ENCODE peak calls at places on chromosomes 5 and 9, in ten cellular contexts. W is transverse colon, I is GM12878, J is stomach, D is SK-N-SH, U is GM23338, F is sigmoid colon, E is breast epithelium, M is HepG2, X is K562. H is an unnamed sample.

GRCh38 chr5:78756853-78757252 is 108.3 kb upstream of the LHFPL2 start:
- DNase-seq in J (no peak), U (no peak), E (no peak), X (no peak), W (no peak), F (no peak), M (no peak), I (no peak), D (no peak), H (no peak)

GRCh38 chr5:167688731-167689130 is 602.7 kb upstream of the WWC1 start:
- DNase-seq in E (no peak), F (no peak), U (no peak), X (no peak), J (no peak), W (no peak), I (no peak), M (no peak), D (no peak), H (no peak)

GRCh38 chr5:100539519-100539918 is 4.3 kb downstream of the FAM174A start:
- DNase-seq in F (no peak), U (no peak), M (no peak), I (no peak), J (no peak), D (no peak), X (no peak), E (no peak), W (no peak), H (no peak)

GRCh38 chr9:75941066-75941465 is 50.6 kb downstream of the PCSK5 start:
- DNase-seq in F (no peak), W (peak), E (peak), D (no peak), X (no peak), J (no peak), M (no peak), U (no peak), I (no peak), H (no peak)

GRCh38 chr9:122236681-122237080 is 7.9 kb upstream of the LHX6 start:
- DNase-seq in E (no peak), F (no peak), I (no peak), U (no peak), M (no peak), D (no peak), J (no peak), X (no peak), W (no peak), H (no peak)

GRCh38 chr5:148776780-148777179 is 49.6 kb upstream of the ADRB2 start:
- DNase-seq in J (peak), E (peak), I (no peak), F (no peak), M (no peak), U (no peak), X (no peak), W (no peak), D (no peak), H (no peak)

GRCh38 chr9:71928376-71928775 is 16.9 kb downstream of the C9orf85 start:
- DNase-seq in I (no peak), X (no peak), J (no peak), F (no peak), M (no peak), W (no peak), D (no peak), E (no peak), U (no peak), H (no peak)

GRCh38 chr9:68825755-68826500 is 120.9 kb downstream of the PIP5K1B start:
- DNase-seq in F (no peak), E (no peak), M (no peak), D (no peak), J (peak), I (no peak), W (no peak), X (no peak), U (peak), H (no peak)

GRCh38 chr9:135165756-135166519 is 78.5 kb downstream of the OLFM1 start:
- DNase-seq in I (no peak), W (no peak), D (no peak), E (no peak), X (no peak), M (no peak), F (no peak), U (no peak), J (no peak), H (no peak)

GRCh38 chr5:140806834-140807775 is at the start of gene PCDHA4:
- DNase-seq in W (peak), D (peak), U (peak), F (no peak), I (no peak), E (no peak), J (no peak), X (peak), M (peak), H (no peak)

GRCh38 chr9:99660191-99660636 is 161.5 kb upstream of the NR4A3 start:
- DNase-seq in X (no peak), J (no peak), I (peak), U (no peak), D (no peak), F (no peak), E (no peak), W (no peak), M (no peak), H (no peak)

GRCh38 chr9:107175826-107176500 is 107.1 kb upstream of the RAD23B start:
- DNase-seq in F (no peak), X (no peak), U (peak), J (no peak), W (no peak), E (no peak), M (no peak), I (no peak), D (no peak), H (no peak)

GRCh38 chr5:62343428-62343827 is 37.4 kb downstream of the KIF2A start:
- DNase-seq in J (no peak), M (no peak), U (no peak), F (no peak), I (no peak), W (no peak), X (peak), D (no peak), E (no peak), H (no peak)

GRCh38 chr5:96669919-96670318 is 7.7 kb downstream of the CAST start:
- DNase-seq in J (no peak), X (no peak), D (no peak), M (no peak), W (no peak), I (no peak), U (no peak), F (no peak), E (no peak), H (no peak)

GRCh38 chr9:76796296-76796695 is 32.1 kb downstream of the PCA3 start:
- DNase-seq in I (no peak), D (no peak), X (no peak), E (no peak), U (no peak), M (no peak), J (no peak), W (no peak), F (no peak), H (no peak)

GRCh38 chr5:170313344-170313743 is 15.8 kb upstream of the LCP2 start:
- DNase-seq in U (no peak), W (no peak), I (no peak), M (no peak), E (no peak), J (no peak), F (no peak), X (peak), D (no peak), H (no peak)

GRCh38 chr9:88387035-88387732 is 1.1 kb upstream of the SPIN1 start:
- DNase-seq in X (peak), D (no peak), U (no peak), F (peak), I (no peak), W (peak), M (peak), J (peak), E (no peak), H (no peak)

GRCh38 chr5:125484272-125485002 is 738.0 kb upstream of the ZNF608 start:
- DNase-seq in F (peak), E (peak), M (no peak), W (peak), D (peak), X (no peak), I (no peak), U (no peak), J (peak), H (peak)

GRCh38 chr5:179307931-179308471 is 37.3 kb downstream of the ADAMTS2 start:
- DNase-seq in D (no peak), I (no peak), U (no peak), W (no peak), F (peak), J (no peak), M (no peak), E (no peak), X (no peak), H (no peak)

GRCh38 chr5:73899055-73899454 is 273.1 kb downstream of the ARHGEF28 start:
- DNase-seq in D (peak), M (no peak), I (peak), U (no peak), F (no peak), W (no peak), J (no peak), X (no peak), E (no peak), H (no peak)

GRCh38 chr5:37717613-37718431 is 122.0 kb downstream of the GDNF start:
- DNase-seq in X (peak), W (peak), D (peak), E (peak), J (peak), F (peak), I (no peak), M (peak), U (no peak), H (peak)

DNA sequence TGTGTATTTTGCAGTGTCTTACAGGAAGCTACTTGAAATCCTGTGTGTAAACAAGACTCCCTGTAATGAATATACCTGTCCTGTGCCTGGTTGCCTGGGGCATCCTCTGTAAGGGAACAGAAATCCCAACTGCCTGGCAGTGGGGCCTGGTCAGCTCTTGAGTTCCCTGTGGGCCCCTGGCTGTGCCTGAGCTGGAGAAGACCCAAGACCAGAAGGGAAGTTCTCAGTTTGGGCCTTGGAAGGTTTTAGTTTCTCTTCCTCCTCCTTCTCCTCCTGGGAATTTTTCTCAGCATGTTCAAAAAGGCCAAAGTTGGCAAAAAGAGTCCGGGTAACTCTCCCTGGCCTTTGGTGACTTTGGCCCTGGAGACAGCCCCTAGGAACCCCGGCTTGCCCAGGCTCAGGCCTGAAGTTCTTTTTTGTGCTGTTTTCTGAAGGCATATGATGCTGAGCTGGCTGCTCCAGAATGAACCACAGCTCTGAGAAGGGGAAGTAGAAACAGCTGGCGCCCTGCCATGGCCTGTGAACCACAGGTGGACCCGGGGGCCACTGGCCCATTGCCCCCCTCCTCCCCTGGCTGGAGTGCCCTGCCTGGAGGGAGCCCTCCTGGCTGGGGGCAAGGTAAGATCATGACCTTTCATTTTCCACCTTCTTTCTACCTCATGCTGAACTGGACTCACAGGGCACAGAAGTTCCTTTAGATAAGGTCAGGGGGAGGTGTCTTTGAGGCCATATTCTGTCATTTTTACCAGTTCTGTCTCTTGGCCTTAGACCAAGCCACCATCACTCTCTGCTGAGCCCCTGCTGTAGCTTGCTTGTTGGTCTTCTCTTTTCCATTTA is 5.8 kb downstream of the TMEM268 start:
- DNase-seq in E (peak), X (peak), D (no peak), U (no peak), J (peak), I (peak), M (no peak), W (peak), F (peak), H (no peak)
- TF ChIP-seq POLR2AphosphoS5 in E (no peak), X (peak), D (no peak), U (no peak), J (no peak), I (no peak), M (no peak), W (no peak), F (no peak), H (no peak)

GRCh38 chr9:128703616-128704355 is 1.5 kb downstream of the PKN3 start:
- DNase-seq in E (no peak), X (peak), W (no peak), D (peak), U (no peak), F (peak), M (no peak), I (no peak), J (peak), H (no peak)
- H3K4me3 ChIP-seq in E (peak), X (peak), W (peak), D (peak), U (peak), F (peak), M (peak), I (no peak), J (peak), H (peak)

GRCh38 chr9:96782241-96782640 is 4.4 kb upstream of the ZNF510 start:
- DNase-seq in I (peak), U (no peak), F (no peak), D (no peak), M (no peak), X (no peak), W (no peak), E (no peak), J (no peak), H (no peak)
- H3K27ac ChIP-seq in I (no peak), U (no peak), F (no peak), D (no peak), M (no peak), X (no peak), W (no peak), E (no peak), J (no peak), H (no peak)

GRCh38 chr5:32916648-32917047 is 205.5 kb downstream of the NPR3 start:
- DNase-seq in E (no peak), D (no peak), U (peak), M (peak), X (peak), J (no peak), W (no peak), I (no peak), F (no peak), H (peak)
- TF ChIP-seq POLR2AphosphoS5 in E (no peak), D (no peak), U (no peak), M (no peak), X (no peak), J (no peak), W (no peak), I (no peak), F (no peak), H (no peak)

DNA sequence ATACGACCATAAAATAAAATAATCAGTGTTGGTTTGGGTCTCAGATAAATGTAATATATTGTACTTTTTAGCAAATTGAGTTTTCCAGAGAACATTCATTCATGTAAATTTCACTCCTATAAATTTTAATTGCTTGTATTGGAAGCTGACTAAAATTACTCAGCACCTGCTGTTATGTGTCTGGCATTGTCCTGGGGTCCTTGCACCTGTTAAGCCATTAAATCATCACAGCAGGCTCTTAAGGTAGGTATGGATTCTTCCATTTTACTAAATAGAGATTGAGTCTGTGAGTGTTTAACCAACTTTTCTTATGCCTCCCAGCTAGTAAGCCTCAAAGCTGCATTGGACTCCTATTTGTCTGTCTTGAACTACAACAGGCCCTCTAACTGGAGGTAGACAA is 78.8 kb downstream of the PARP8 start:
- DNase-seq in I (no peak), M (no peak), U (no peak), D (no peak), J (no peak), E (no peak), X (no peak), W (no peak), F (no peak), H (no peak)
- H3K4me3 ChIP-seq in I (peak), M (no peak), U (no peak), D (peak), J (peak), E (peak), X (no peak), W (no peak), F (peak), H (peak)

GRCh38 chr5:143065996-143066522 is 295.9 kb downstream of the ARHGAP26 start:
- DNase-seq in D (no peak), E (no peak), W (no peak), U (no peak), J (no peak), X (no peak), M (no peak), I (no peak), F (no peak), H (no peak)
- H3K27ac ChIP-seq in D (no peak), E (peak), W (peak), U (no peak), J (peak), X (no peak), M (no peak), I (peak), F (no peak), H (no peak)

GRCh38 chr5:66743344-66743743 is 147.2 kb downstream of the MAST4 start:
- DNase-seq in W (no peak), J (no peak), I (no peak), X (no peak), D (no peak), E (no peak), F (no peak), M (no peak), U (no peak), H (no peak)

GRCh38 chr5:66744040-66744439 is 147.8 kb downstream of the MAST4 start:
- DNase-seq in U (no peak), J (no peak), X (peak), W (no peak), F (no peak), E (no peak), M (no peak), D (no peak), I (no peak), H (no peak)

GRCh38 chr5:66742896-66743247 is 146.7 kb downstream of the MAST4 start:
- DNase-seq in M (no peak), F (no peak), E (no peak), D (no peak), J (no peak), W (no peak), I (no peak), U (no peak), X (no peak), H (no peak)

GRCh38 chr5:66741394-66741793 is 145.2 kb downstream of the MAST4 start:
- DNase-seq in D (no peak), U (no peak), I (no peak), M (peak), W (peak), F (no peak), X (no peak), J (peak), E (peak), H (no peak)

GRCh38 chr5:66742083-66742895 is 146.1 kb downstream of the MAST4 start:
- DNase-seq in X (peak), U (peak), W (peak), I (no peak), J (peak), F (no peak), E (no peak), M (peak), D (peak), H (no peak)
- TF ChIP-seq POLR2AphosphoS5 in X (no peak), U (no peak), W (no peak), I (no peak), J (no peak), F (no peak), E (no peak), M (no peak), D (no peak), H (no peak)

H was measured in Panc1.